ENCODE peak calls at places on chromosomes 1 and 21, in four cellular contexts. One of them, this sample, is unnamed.

GRCh38 chr21:37700641-37701202 is 215.5 kb downstream of the KCNJ6 start:
- DNase-seq in germinal center: peak
- DNase-seq in choroid plexus epithelial cell: peak
- DNase-seq in midbrain: peak
- DNase-seq in this sample: peak

GRCh38 chr1:83998205-83998598 is 730 bp downstream of the TTLL7 start:
- DNase-seq in midbrain: peak
- DNase-seq in germinal center: no peak
- DNase-seq in choroid plexus epithelial cell: peak
- DNase-seq in this sample: no peak

GRCh38 chr1:228279722-228280105 is 71.9 kb downstream of the OBSCN start:
- DNase-seq in germinal center: no peak
- DNase-seq in choroid plexus epithelial cell: no peak
- DNase-seq in midbrain: no peak
- DNase-seq in this sample: no peak

GRCh38 chr1:183129921-183130675 is 56.0 kb upstream of the LAMC2 start:
- DNase-seq in midbrain: no peak
- DNase-seq in choroid plexus epithelial cell: no peak
- DNase-seq in germinal center: no peak
- DNase-seq in this sample: no peak

GRCh38 chr21:42677339-42678117 is 24.1 kb downstream of the PDE9A start:
- DNase-seq in germinal center: no peak
- DNase-seq in choroid plexus epithelial cell: peak
- DNase-seq in midbrain: no peak
- DNase-seq in this sample: no peak

GRCh38 chr1:65174585-65174984 is 26.6 kb downstream of the AK4 start:
- DNase-seq in midbrain: peak
- DNase-seq in germinal center: no peak
- DNase-seq in choroid plexus epithelial cell: peak
- DNase-seq in this sample: peak

GRCh38 chr1:203764105-203765028 is 616 bp upstream of the LAX1 start:
- DNase-seq in midbrain: no peak
- DNase-seq in germinal center: no peak
- DNase-seq in choroid plexus epithelial cell: no peak
- DNase-seq in this sample: no peak

GRCh38 chr1:150808134-150808533 is at the start of gene CTSK:
- DNase-seq in choroid plexus epithelial cell: peak
- DNase-seq in midbrain: no peak
- DNase-seq in germinal center: no peak
- DNase-seq in this sample: no peak

GRCh38 chr1:160167580-160167979 is 16.2 kb downstream of the ATP1A4 start:
- DNase-seq in midbrain: no peak
- DNase-seq in choroid plexus epithelial cell: no peak
- DNase-seq in germinal center: no peak
- DNase-seq in this sample: no peak

GRCh38 chr21:44013380-44014088 is 1.4 kb downstream of the TRAPPC10 start:
- DNase-seq in midbrain: no peak
- DNase-seq in germinal center: peak
- DNase-seq in choroid plexus epithelial cell: peak
- DNase-seq in this sample: peak

GRCh38 chr1:234934611-234935033 is 194.0 kb downstream of the TOMM20 start:
- DNase-seq in germinal center: no peak
- DNase-seq in midbrain: no peak
- DNase-seq in choroid plexus epithelial cell: peak
- DNase-seq in this sample: no peak

GRCh38 chr1:155673003-155673402 is 15.6 kb downstream of the YY1AP1 start:
- DNase-seq in germinal center: no peak
- DNase-seq in choroid plexus epithelial cell: no peak
- DNase-seq in midbrain: no peak
- DNase-seq in this sample: no peak

GRCh38 chr1:18557621-18558465 is 72.8 kb upstream of the PAX7 start:
- DNase-seq in midbrain: peak
- DNase-seq in germinal center: no peak
- DNase-seq in choroid plexus epithelial cell: peak
- DNase-seq in this sample: no peak

GRCh38 chr1:97745912-97746311 is 174.9 kb downstream of the DPYD start:
- DNase-seq in choroid plexus epithelial cell: peak
- DNase-seq in midbrain: no peak
- DNase-seq in germinal center: no peak
- DNase-seq in this sample: no peak

GRCh38 chr1:172269644-172270043 is 150.8 kb upstream of the C1orf105 start:
- DNase-seq in choroid plexus epithelial cell: peak
- DNase-seq in germinal center: no peak
- DNase-seq in midbrain: no peak
- DNase-seq in this sample: no peak

GRCh38 chr1:154219511-154219910 is 1.2 kb upstream of the UBAP2L start:
- DNase-seq in midbrain: peak
- DNase-seq in choroid plexus epithelial cell: peak
- DNase-seq in germinal center: no peak
- DNase-seq in this sample: no peak

GRCh38 chr1:43853161-43853921 is 80.3 kb upstream of the ARTN start:
- DNase-seq in midbrain: no peak
- DNase-seq in germinal center: no peak
- DNase-seq in choroid plexus epithelial cell: peak
- DNase-seq in this sample: peak

GRCh38 chr21:44509539-44509938 is 30.5 kb downstream of the KRTAP10-1 start:
- DNase-seq in midbrain: peak
- DNase-seq in germinal center: no peak
- DNase-seq in choroid plexus epithelial cell: no peak
- DNase-seq in this sample: no peak

GRCh38 chr1:172699111-172699510 is 40.2 kb downstream of the FASLG start:
- DNase-seq in midbrain: no peak
- DNase-seq in germinal center: no peak
- DNase-seq in choroid plexus epithelial cell: peak
- DNase-seq in this sample: peak

GRCh38 chr1:94039514-94039870 is 81.5 kb downstream of the ABCA4 start:
- DNase-seq in germinal center: peak
- DNase-seq in midbrain: peak
- DNase-seq in choroid plexus epithelial cell: peak
- DNase-seq in this sample: peak

GRCh38 chr1:37602750-37603694 is 7.3 kb upstream of the GNL2 start:
- DNase-seq in germinal center: peak
- DNase-seq in midbrain: no peak
- DNase-seq in choroid plexus epithelial cell: peak
- DNase-seq in this sample: peak

GRCh38 chr1:31639543-31639942 is 5.1 kb downstream of the PEF1 start:
- DNase-seq in midbrain: no peak
- DNase-seq in choroid plexus epithelial cell: peak
- DNase-seq in germinal center: no peak
- DNase-seq in this sample: no peak

GRCh38 chr1:94398356-94398755 is 19.8 kb upstream of the ABCD3 start:
- DNase-seq in midbrain: no peak
- DNase-seq in choroid plexus epithelial cell: peak
- DNase-seq in germinal center: no peak
- DNase-seq in this sample: no peak